ENCODE peak calls at places on chromosomes 12 and 14, in four cellular contexts. X is HepG2, O is K562, N is GM12878. I is an unnamed sample.

GRCh38 chr12:121114019-121114639 is 18.5 kb upstream of the P2RX7 start:
- DNase-seq in X (no peak), O (no peak), N (no peak), I (no peak)

GRCh38 chr12:45468751-45469615 is 253.1 kb downstream of the ANO6 start:
- DNase-seq in X (no peak), O (no peak), N (no peak), I (peak)

GRCh38 chr12:115984607-115985006 is 292.9 kb downstream of the MED13L start:
- DNase-seq in X (no peak), O (no peak), N (no peak), I (no peak)

GRCh38 chr12:19833775-19834501 is 394.6 kb downstream of the AEBP2 start:
- DNase-seq in X (no peak), O (no peak), N (no peak), I (no peak)

GRCh38 chr14:72962829-72963312 is 36.6 kb downstream of the DCAF4 start:
- DNase-seq in X (peak), O (peak), N (no peak), I (peak)

GRCh38 chr12:24200013-24200412 is 250.5 kb upstream of the SOX5 start:
- DNase-seq in X (no peak), O (no peak), N (peak), I (no peak)

GRCh38 chr12:103671367-103671766 is 84.3 kb downstream of the STAB2 start:
- DNase-seq in X (no peak), O (no peak), N (no peak), I (no peak)

GRCh38 chr12:73769337-73769736 is 768.3 kb upstream of the ATXN7L3B start:
- DNase-seq in X (peak), O (no peak), N (no peak), I (no peak)

GRCh38 chr14:77375973-77376372 is 921 bp downstream of the TMED8 start:
- DNase-seq in X (no peak), O (no peak), N (no peak), I (no peak)

GRCh38 chr12:84766375-84766774 is 146.2 kb downstream of the SLC6A15 start:
- DNase-seq in X (no peak), O (no peak), N (no peak), I (no peak)

GRCh38 chr12:63668028-63668799 is at the start of gene DPY19L2:
- DNase-seq in X (peak), O (no peak), N (no peak), I (peak)

GRCh38 chr14:84520711-84521338 is 1009.1 kb upstream of the FLRT2 start:
- DNase-seq in X (no peak), O (no peak), N (no peak), I (no peak)

GRCh38 chr14:86999076-86999475 is 993.9 kb downstream of the GALC start:
- DNase-seq in X (no peak), O (no peak), N (no peak), I (no peak)

GRCh38 chr14:94346841-94347240 is 23.7 kb upstream of the SERPINA6 start:
- DNase-seq in X (no peak), O (no peak), N (no peak), I (no peak)

GRCh38 chr12:53223391-53224267 is 8.4 kb downstream of the RARG start:
- DNase-seq in X (no peak), O (peak), N (no peak), I (no peak)

GRCh38 chr12:114673169-114673833 is 10.7 kb downstream of the TBX3 start:
- DNase-seq in X (no peak), O (no peak), N (no peak), I (no peak)

GRCh38 chr14:92484132-92484823 is 29.3 kb upstream of the RIN3 start:
- DNase-seq in X (no peak), O (no peak), N (no peak), I (no peak)

GRCh38 chr12:113724703-113725556 is 241.2 kb downstream of the RBM19 start:
- DNase-seq in X (no peak), O (peak), N (no peak), I (no peak)

GRCh38 chr12:78671295-78671694 is 193.3 kb upstream of the SYT1 start:
- DNase-seq in X (no peak), O (no peak), N (no peak), I (no peak)

GRCh38 chr14:103127861-103128598 is 4.8 kb downstream of the TNFAIP2 start:
- DNase-seq in X (no peak), O (no peak), N (no peak), I (no peak)

GRCh38 chr12:117125275-117125613 is 26.0 kb upstream of the TESC start:
- DNase-seq in X (no peak), O (no peak), N (no peak), I (no peak)

GRCh38 chr12:43861015-43861846 is 25.4 kb downstream of the TMEM117 start:
- DNase-seq in X (no peak), O (no peak), N (no peak), I (no peak)

GRCh38 chr14:36451346-36452065 is 68.5 kb downstream of the NKX2-1 start:
- DNase-seq in X (no peak), O (no peak), N (no peak), I (no peak)

GRCh38 chr12:77847060-77847541 is 16.4 kb downstream of the NAV3 start:
- DNase-seq in X (no peak), O (no peak), N (peak), I (no peak)

GRCh38 chr12:25056011-25056410 is 107.1 kb upstream of the BCAT1 start:
- DNase-seq in X (no peak), O (no peak), N (no peak), I (no peak)

GRCh38 chr12:131608740-131609665 is 101.9 kb upstream of the SFSWAP start:
- DNase-seq in X (peak), O (peak), N (no peak), I (peak)

GRCh38 chr14:25233613-25234012 is 183.7 kb upstream of the STXBP6 start:
- DNase-seq in X (no peak), O (no peak), N (no peak), I (no peak)

GRCh38 chr12:116558280-116559079 is 701 bp upstream of the MAP1LC3B2 start:
- DNase-seq in X (no peak), O (peak), N (no peak), I (no peak)

GRCh38 chr12:109767991-109768900 is 54.6 kb downstream of the FAM222A start:
- DNase-seq in X (no peak), O (no peak), N (no peak), I (no peak)

GRCh38 chr12:57498143-57498524 is 10.3 kb downstream of the MARS1 start:
- DNase-seq in X (no peak), O (no peak), N (no peak), I (peak)

GRCh38 chr14:23164949-23165348 is 18.5 kb downstream of the SLC7A8 start:
- DNase-seq in X (no peak), O (no peak), N (no peak), I (no peak)

GRCh38 chr14:23162800-23163199 is 20.7 kb downstream of the SLC7A8 start:
- DNase-seq in X (no peak), O (no peak), N (no peak), I (no peak)

GRCh38 chr14:23163830-23164229 is 19.6 kb downstream of the SLC7A8 start:
- DNase-seq in X (no peak), O (no peak), N (no peak), I (no peak)

GRCh38 chr14:23162005-23162404 is 21.5 kb downstream of the SLC7A8 start:
- DNase-seq in X (no peak), O (no peak), N (no peak), I (no peak)

DNA sequence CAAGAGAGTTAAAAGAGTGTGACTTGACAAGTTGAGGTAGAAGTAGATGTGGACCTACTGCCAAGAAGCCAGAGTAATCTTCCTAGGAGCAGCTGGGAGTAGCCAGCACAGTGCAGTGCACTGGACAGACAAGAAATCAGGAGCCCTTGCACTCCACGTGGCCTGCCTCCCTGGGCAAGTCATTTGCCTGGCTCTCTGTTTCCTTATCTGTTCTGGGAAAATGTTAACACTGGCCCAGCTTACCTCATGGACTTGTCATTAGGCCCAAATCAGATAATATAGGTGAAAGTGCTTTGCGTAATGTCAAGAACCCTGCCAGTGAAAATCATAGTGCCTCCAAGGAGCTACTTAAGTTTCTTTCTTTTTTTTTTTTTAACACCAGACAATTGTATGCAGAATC is 19.2 kb downstream of the SLC7A8 start:
- DNase-seq in X (no peak), O (peak), N (no peak), I (no peak)
- TF ChIP-seq NR2C2 in X (no peak), O (no peak), N (no peak), I (no peak)

GRCh38 chr14:20469890-20470858 is 968 bp downstream of the PNP start:
- DNase-seq in X (peak), O (peak), N (no peak), I (no peak)
- TF ChIP-seq TCF7 in X (no peak), O (no peak), N (no peak), I (no peak)

GRCh38 chr12:2395352-2395977 is 342.7 kb downstream of the CACNA1C start:
- DNase-seq in X (peak), O (peak), N (no peak), I (peak)
- TF ChIP-seq NR2C2 in X (no peak), O (no peak), N (no peak), I (no peak)

GRCh38 chr14:90698379-90698869 is 117.8 kb downstream of the TTC7B start:
- DNase-seq in X (no peak), O (no peak), N (no peak), I (no peak)
- TF ChIP-seq TCF7 in X (no peak), O (no peak), N (no peak), I (no peak)

GRCh38 chr12:88377973-88378372 is 202.3 kb downstream of the KITLG start:
- DNase-seq in X (no peak), O (no peak), N (no peak), I (no peak)

GRCh38 chr12:88371416-88372183 is 208.7 kb downstream of the KITLG start:
- DNase-seq in X (no peak), O (no peak), N (no peak), I (no peak)

GRCh38 chr12:88381456-88381855 is 198.8 kb downstream of the KITLG start:
- DNase-seq in X (no peak), O (no peak), N (no peak), I (no peak)

GRCh38 chr12:88375301-88375959 is 204.8 kb downstream of the KITLG start:
- DNase-seq in X (no peak), O (no peak), N (no peak), I (no peak)

GRCh38 chr12:88375960-88376305 is 204.3 kb downstream of the KITLG start:
- DNase-seq in X (no peak), O (no peak), N (no peak), I (no peak)
- TF ChIP-seq NR2C2 in X (no peak), O (no peak), N (no peak), I (no peak)

I was measured in WTC11.